ENCODE peak calls at places on chromosomes 6 and 20, in eight cellular contexts. U is neural progenitor cell, J is neural crest cell, Q is GM10248, N is transverse colon, I is pancreas, G is PC-3, Y is adrenal gland. S is an unnamed sample.

GRCh38 chr6:117497237-117497636 is 14.8 kb downstream of the DCBLD1 start:
- DNase-seq in U (no peak), J (no peak), Q (no peak), N (no peak), I (no peak), G (no peak), Y (no peak), S (no peak)

GRCh38 chr6:141685416-141685815 is 447.3 kb upstream of the GJE1 start:
- DNase-seq in U (no peak), J (no peak), Q (no peak), N (no peak), I (no peak), G (no peak), Y (no peak), S (no peak)

GRCh38 chr6:130655586-130655985 is 171.6 kb upstream of the SMLR1 start:
- DNase-seq in U (no peak), J (no peak), Q (no peak), N (no peak), I (no peak), G (no peak), Y (no peak), S (no peak)

GRCh38 chr20:13142143-13142542 is 78.9 kb upstream of the ISM1 start:
- DNase-seq in U (peak; percentile 45), J (no peak), Q (no peak), N (no peak), I (no peak), G (no peak), Y (no peak), S (no peak)

GRCh38 chr6:23874985-23875384 is 251.0 kb upstream of the NRSN1 start:
- DNase-seq in U (peak; percentile 9), J (no peak), Q (no peak), N (no peak), I (no peak), G (no peak), Y (no peak), S (no peak)

GRCh38 chr6:142005044-142005443 is 127.7 kb upstream of the GJE1 start:
- DNase-seq in U (no peak), J (no peak), Q (no peak), N (no peak), I (no peak), G (no peak), Y (no peak), S (no peak)

GRCh38 chr20:46099491-46100287 is 9.9 kb upstream of the NCOA5 start:
- DNase-seq in U (peak; percentile 52), J (no peak), Q (no peak), N (peak; percentile 42), I (no peak), G (no peak), Y (no peak), S (no peak)

GRCh38 chr20:1825492-1825891 is 69.7 kb upstream of the SIRPA start:
- DNase-seq in U (no peak), J (no peak), Q (no peak), N (no peak), I (no peak), G (no peak), Y (no peak), S (no peak)

GRCh38 chr6:104943781-104944180 is 13.1 kb upstream of the LIN28B start:
- DNase-seq in U (peak; percentile 71), J (peak; percentile 57), Q (no peak), N (no peak), I (no peak), G (peak; percentile 35), Y (no peak), S (no peak)

GRCh38 chr6:118705799-118706481 is 54.5 kb upstream of the CEP85L start:
- DNase-seq in U (peak; percentile 44), J (no peak), Q (peak; percentile 32), N (peak; percentile 13), I (no peak), G (no peak), Y (peak; percentile 42), S (no peak)

GRCh38 chr6:126786262-126786661 is 332.2 kb upstream of the RSPO3 start:
- DNase-seq in U (no peak), J (no peak), Q (no peak), N (no peak), I (no peak), G (peak; percentile 41), Y (no peak), S (no peak)

GRCh38 chr6:24949020-24949569 is 13.3 kb upstream of the RIPOR2 start:
- DNase-seq in U (no peak), J (no peak), Q (peak; percentile 72), N (peak; percentile 23), I (no peak), G (no peak), Y (no peak), S (no peak)

GRCh38 chr6:17225767-17226166 is 55.4 kb upstream of the RBM24 start:
- DNase-seq in U (no peak), J (no peak), Q (no peak), N (no peak), I (no peak), G (no peak), Y (no peak), S (no peak)

GRCh38 chr6:38131527-38131965 is 312.0 kb downstream of the ZFAND3 start:
- DNase-seq in U (no peak), J (no peak), Q (no peak), N (no peak), I (peak; percentile 22), G (peak; percentile 26), Y (peak; percentile 21), S (no peak)

GRCh38 chr6:92122746-92123145 is 1296.6 kb downstream of the EPHA7 start:
- DNase-seq in U (peak; percentile 25), J (no peak), Q (no peak), N (no peak), I (no peak), G (peak; percentile 31), Y (no peak), S (no peak)

GRCh38 chr6:40411881-40412280 is 175.3 kb downstream of the LRFN2 start:
- DNase-seq in U (no peak), J (no peak), Q (no peak), N (no peak), I (no peak), G (no peak), Y (no peak), S (no peak)

GRCh38 chr6:139540276-139540675 is 165.8 kb upstream of the CITED2 start:
- DNase-seq in U (no peak), J (no peak), Q (no peak), N (peak; percentile 35), I (no peak), G (peak; percentile 52), Y (no peak), S (no peak)

GRCh38 chr6:1913572-1913971 is 303.9 kb downstream of the FOXC1 start:
- DNase-seq in U (no peak), J (no peak), Q (no peak), N (no peak), I (no peak), G (no peak), Y (no peak), S (no peak)

GRCh38 chr20:1335961-1336698 is 7.2 kb upstream of the SDCBP2 start:
- DNase-seq in U (no peak), J (no peak), Q (no peak), N (no peak), I (no peak), G (no peak), Y (no peak), S (peak; percentile 46)

GRCh38 chr6:150368762-150369161 is at the start of gene IYD:
- DNase-seq in U (no peak), J (no peak), Q (no peak), N (peak; percentile 81), I (no peak), G (no peak), Y (no peak), S (peak; percentile 27)

GRCh38 chr6:136085370-136086115 is 164.6 kb downstream of the MTFR2 start:
- DNase-seq in U (no peak), J (no peak), Q (no peak), N (no peak), I (no peak), G (peak; percentile 60), Y (no peak), S (no peak)

GRCh38 chr20:38728237-38728761 is 4.0 kb downstream of the SLC32A1 start:
- DNase-seq in U (peak; percentile 67), J (no peak), Q (no peak), N (no peak), I (no peak), G (no peak), Y (no peak), S (no peak)

GRCh38 chr6:3825331-3825831 is 23.8 kb upstream of the FAM50B start:
- DNase-seq in U (peak; percentile 63), J (peak; percentile 16), Q (no peak), N (no peak), I (no peak), G (peak; percentile 70), Y (no peak), S (peak; percentile 91)
- TF ChIP-seq CTCF in U (peak; percentile 55), J (peak; percentile 52), Q (no peak), N (peak; percentile 25), I (no peak), G (peak; percentile 76), Y (no peak), S (peak; percentile 75)

DNA sequence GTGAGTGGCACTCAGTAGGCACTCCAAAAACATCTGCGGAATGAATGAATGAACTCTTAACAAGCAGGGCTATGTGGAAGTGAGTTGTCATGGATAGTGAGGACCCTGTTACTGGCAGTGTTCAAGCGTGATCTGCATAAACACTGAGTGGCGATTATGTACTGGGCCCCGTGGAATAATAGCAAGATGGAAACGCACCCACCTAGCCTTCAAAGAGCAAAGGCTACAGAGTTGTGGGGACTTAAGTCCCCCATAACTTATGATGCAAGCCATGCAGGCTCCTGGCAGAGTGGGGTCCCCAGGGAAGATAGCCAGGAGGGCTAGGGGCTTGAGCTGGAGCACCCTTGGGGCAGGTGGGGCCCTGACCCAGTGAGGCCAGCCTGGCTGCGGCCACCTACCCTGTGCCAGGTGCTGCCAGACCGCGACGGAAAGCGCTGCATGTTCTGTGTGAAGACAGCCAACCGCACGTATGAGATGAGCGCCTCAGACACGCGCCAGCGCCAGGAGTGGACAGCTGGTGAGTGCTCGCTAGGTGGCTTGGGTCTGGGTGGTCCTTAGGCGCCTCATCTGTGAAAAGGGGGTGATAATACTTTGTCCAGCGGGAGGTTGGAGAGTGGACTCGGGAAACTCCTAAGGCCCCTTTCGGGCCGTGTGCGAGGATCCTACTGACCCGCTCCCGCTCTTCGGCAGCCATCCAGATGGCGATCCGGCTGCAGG is 20.0 kb downstream of the DEF6 start:
- DNase-seq in U (no peak), J (peak; percentile 30), Q (no peak), N (no peak), I (no peak), G (peak; percentile 38), Y (no peak), S (no peak)
- TF ChIP-seq CTCF in U (no peak), J (no peak), Q (no peak), N (no peak), I (no peak), G (no peak), Y (no peak), S (no peak)

DNA sequence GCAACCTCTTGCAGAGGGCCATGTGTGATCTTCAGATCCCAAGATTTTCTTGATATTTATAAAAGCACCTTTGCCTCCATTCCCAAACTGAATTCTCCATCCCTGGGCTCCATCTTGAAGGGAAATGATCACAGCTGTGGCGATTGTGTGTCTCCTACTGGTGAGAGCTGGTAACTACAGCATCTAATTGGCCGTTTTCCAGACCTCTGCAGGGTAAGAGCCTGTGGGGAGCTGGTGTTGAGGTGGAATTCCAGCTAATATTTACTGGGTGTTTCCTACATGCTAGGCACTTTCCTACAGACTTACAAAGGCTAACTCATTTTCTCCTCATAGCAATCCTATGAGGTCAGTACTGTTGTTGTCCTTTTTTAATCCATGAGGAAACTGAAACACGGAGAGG is 59.2 kb upstream of the FNDC1 start:
- DNase-seq in U (peak; percentile 63), J (peak; percentile 32), Q (no peak), N (no peak), I (no peak), G (peak; percentile 63), Y (peak; percentile 44), S (no peak)
- TF ChIP-seq CTCF in U (peak; percentile 76), J (peak; percentile 67), Q (peak; percentile 59), N (peak; percentile 45), I (peak; percentile 49), G (peak; percentile 70), Y (peak; percentile 57), S (peak; percentile 47)

GRCh38 chr6:166997768-166998255 is 1.4 kb upstream of the CEP43 start:
- DNase-seq in U (peak; percentile 81), J (peak; percentile 48), Q (peak; percentile 44), N (peak; percentile 69), I (peak; percentile 53), G (peak; percentile 76), Y (peak; percentile 81), S (no peak)
- TF ChIP-seq CTCF in U (peak; percentile 50), J (peak; percentile 64), Q (peak; percentile 51), N (peak; percentile 17), I (peak; percentile 43), G (peak; percentile 30), Y (peak; percentile 56), S (peak; percentile 57)